ENCODE peak calls at places on chromosomes 4 and X, in nine cellular contexts. W is A549, R is PC-9, G is hepatocyte, V is fibroblast of lung, F is aorta, K is OCI-LY7, M is ascending aorta, Z is heart left ventricle. H is an unnamed sample.

GRCh38 chr4:184896868-184897715 is 71.3 kb upstream of the ACSL1 start:
- DNase-seq in W (no peak), R (no peak), G (no peak), V (no peak), F (no peak), K (no peak), M (no peak), Z (no peak), H (no peak)

GRCh38 chr4:122458625-122459024 is 2.1 kb upstream of the IL2 start:
- DNase-seq in W (no peak), R (peak; percentile 61), G (peak; percentile 5), V (peak; percentile 45), F (no peak), K (no peak), M (no peak), Z (no peak), H (peak; percentile 49)

GRCh38 chrX:7091923-7092322 is 55.6 kb upstream of the STS start:
- DNase-seq in W (no peak), R (no peak), G (no peak), V (no peak), F (no peak), K (no peak), M (no peak), Z (no peak), H (no peak)

GRCh38 chrX:13747836-13748235 is 13.3 kb downstream of the OFD1 start:
- DNase-seq in W (peak; percentile 56), R (peak; percentile 49), G (peak; percentile 44), V (peak; percentile 58), F (no peak), K (peak; percentile 46), M (no peak), Z (no peak), H (no peak)

GRCh38 chrX:118495958-118496762 is 545 bp downstream of the DOCK11 start:
- DNase-seq in W (peak; percentile 48), R (peak; percentile 52), G (peak; percentile 38), V (peak; percentile 11), F (peak; percentile 86), K (peak; percentile 84), M (peak; percentile 25), Z (peak; percentile 80), H (peak; percentile 46)

GRCh38 chrX:136999021-136999420 is 34.8 kb downstream of the GPR101 start:
- DNase-seq in W (no peak), R (no peak), G (no peak), V (no peak), F (no peak), K (no peak), M (no peak), Z (no peak), H (no peak)

GRCh38 chrX:17788956-17789562 is 51.8 kb downstream of the SCML1 start:
- DNase-seq in W (no peak), R (no peak), G (no peak), V (no peak), F (no peak), K (no peak), M (no peak), Z (no peak), H (no peak)

GRCh38 chr4:16791460-16791859 is 107.0 kb downstream of the LDB2 start:
- DNase-seq in W (no peak), R (no peak), G (no peak), V (no peak), F (no peak), K (no peak), M (no peak), Z (no peak), H (no peak)

GRCh38 chr4:146095091-146095690 is 80.3 kb upstream of the LSM6 start:
- DNase-seq in W (peak; percentile 46), R (peak; percentile 41), G (peak; percentile 78), V (peak; percentile 42), F (no peak), K (peak; percentile 73), M (no peak), Z (no peak), H (peak; percentile 47)

GRCh38 chr4:52103314-52103713 is 52.2 kb downstream of the SPATA18 start:
- DNase-seq in W (peak; percentile 1), R (no peak), G (peak; percentile 23), V (no peak), F (no peak), K (no peak), M (no peak), Z (no peak), H (no peak)

GRCh38 chr4:112075129-112075753 is 70.0 kb upstream of the FAM241A start:
- DNase-seq in W (peak; percentile 61), R (peak; percentile 41), G (peak; percentile 67), V (peak; percentile 58), F (no peak), K (peak; percentile 68), M (no peak), Z (no peak), H (peak; percentile 48)

GRCh38 chr4:45350438-45350837 is 624.1 kb upstream of the GNPDA2 start:
- DNase-seq in W (no peak), R (no peak), G (no peak), V (peak; percentile 6), F (no peak), K (no peak), M (no peak), Z (no peak), H (no peak)

GRCh38 chr4:7631288-7631633 is 196.5 kb upstream of the PSAPL1 start:
- DNase-seq in W (no peak), R (no peak), G (no peak), V (no peak), F (peak; percentile 64), K (no peak), M (no peak), Z (no peak), H (no peak)

GRCh38 chrX:151724563-151725337 is 8.9 kb downstream of the FATE1 start:
- DNase-seq in W (no peak), R (no peak), G (no peak), V (no peak), F (peak; percentile 54), K (no peak), M (no peak), Z (no peak), H (no peak)

GRCh38 chr4:26131711-26132110 is 189.1 kb upstream of the RBPJ start:
- DNase-seq in W (no peak), R (no peak), G (no peak), V (no peak), F (no peak), K (no peak), M (no peak), Z (no peak), H (no peak)

GRCh38 chrX:40720811-40721210 is 14.5 kb downstream of the MED14 start:
- DNase-seq in W (no peak), R (no peak), G (no peak), V (no peak), F (no peak), K (no peak), M (no peak), Z (no peak), H (no peak)

GRCh38 chr4:84126061-84126787 is 372.9 kb downstream of the NKX6-1 start:
- DNase-seq in W (no peak), R (no peak), G (no peak), V (no peak), F (no peak), K (no peak), M (no peak), Z (no peak), H (no peak)
- H3K4me3 ChIP-seq in W (no peak overlapping the region), R (no peak overlapping the region), G (no peak overlapping the region), V (no peak overlapping the region), F (no peak overlapping the region), K (no peak overlapping the region), M (no peak overlapping the region), Z (no peak overlapping the region), H (no peak overlapping the region)

GRCh38 chr4:70734971-70735370 is 13.2 kb downstream of the RUFY3 start:
- DNase-seq in W (no peak), R (no peak), G (no peak), V (no peak), F (no peak), K (peak; percentile 55), M (no peak), Z (no peak), H (no peak)

GRCh38 chr4:70739496-70740337 is 18.0 kb downstream of the RUFY3 start:
- DNase-seq in W (no peak), R (peak; percentile 35), G (no peak), V (no peak), F (no peak), K (no peak), M (no peak), Z (no peak), H (no peak)

GRCh38 chr4:70737409-70737808 is 15.6 kb downstream of the RUFY3 start:
- DNase-seq in W (no peak), R (no peak), G (no peak), V (no peak), F (no peak), K (peak; percentile 52), M (no peak), Z (no peak), H (no peak)

GRCh38 chr4:70734168-70734954 is 12.6 kb downstream of the RUFY3 start:
- DNase-seq in W (no peak), R (no peak), G (no peak), V (peak; percentile 60), F (no peak), K (peak; percentile 87), M (no peak), Z (no peak), H (peak; percentile 60)

GRCh38 chr4:70737006-70737405 is 15.2 kb downstream of the RUFY3 start:
- DNase-seq in W (no peak), R (no peak), G (no peak), V (no peak), F (no peak), K (peak; percentile 35), M (no peak), Z (no peak), H (no peak)
- H3K4me1 ChIP-seq in W (peaks cover 30% of the 10 kb centered on the region), R (peaks cover 4% of the 10 kb centered on the region), G (peaks cover 6% of the 10 kb centered on the region), V (peaks cover 4% of the 10 kb centered on the region), F (no peaks in the 10 kb centered on the region), K (peaks cover 45% of the 10 kb centered on the region), M (peaks cover 10% of the 10 kb centered on the region), Z (peaks cover 39% of the 10 kb centered on the region), H (peaks cover 26% of the 10 kb centered on the region)

DNA sequence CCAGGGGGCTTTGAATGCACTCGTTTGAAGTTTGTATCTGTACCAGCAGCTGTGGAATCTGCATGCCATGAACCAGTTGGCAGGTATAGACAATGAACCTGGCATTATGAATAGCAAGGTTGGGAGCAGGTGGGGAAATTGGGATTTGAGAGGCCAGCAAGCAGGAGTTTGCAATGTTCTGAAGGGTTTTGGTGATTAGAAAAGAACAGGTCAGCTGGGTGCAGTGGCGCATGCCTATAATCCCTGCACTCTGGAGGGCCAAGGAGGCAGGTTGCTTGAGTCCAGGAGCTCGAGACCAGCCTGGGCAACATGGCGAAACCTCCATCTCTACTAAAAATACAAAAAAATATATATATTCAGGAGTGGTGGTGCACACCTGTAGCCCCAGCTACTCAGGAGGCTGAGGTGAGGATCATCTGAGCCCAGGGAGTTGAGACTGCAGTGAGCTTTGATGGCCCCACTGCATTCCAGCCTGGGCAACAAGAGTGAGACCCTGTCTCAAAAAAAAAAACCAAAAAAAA is 64.0 kb downstream of the TSC22D3 start:
- DNase-seq in W (no peak), R (no peak), G (no peak), V (no peak), F (peak; percentile 71), K (no peak), M (no peak), Z (no peak), H (no peak)
- H3K4me3 ChIP-seq in W (no peak overlapping the region), R (no peak overlapping the region), G (no peak overlapping the region), V (no peak overlapping the region), F (no peak overlapping the region), K (no peak overlapping the region), M (peak overlapping the region; percentile 4), Z (no peak overlapping the region), H (no peak overlapping the region)

DNA sequence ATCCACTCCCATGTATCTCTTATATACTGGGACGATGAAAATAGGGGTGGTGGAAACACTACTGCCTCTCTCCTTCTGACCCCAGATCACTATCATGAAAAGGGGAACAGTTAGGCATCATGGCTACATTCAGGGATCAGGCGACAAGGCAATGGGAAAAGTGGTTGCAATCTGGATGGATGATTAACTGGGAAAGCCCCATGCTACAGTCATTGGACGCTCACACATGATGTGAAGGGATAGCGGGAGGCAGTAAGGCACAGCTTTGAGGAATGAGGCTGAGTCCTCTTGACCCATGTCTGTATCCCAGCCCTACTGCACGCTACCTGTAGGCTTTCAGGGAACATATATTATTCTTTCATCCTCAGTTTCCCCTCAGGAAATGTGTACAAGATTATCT is 10.2 kb downstream of the GASK1B start:
- DNase-seq in W (peak; percentile 21), R (no peak), G (peak; percentile 48), V (peak; percentile 31), F (no peak), K (no peak), M (no peak), Z (no peak), H (no peak)
- H3K4me1 ChIP-seq in W (peaks cover 28% of the 10 kb centered on the region), R (peaks cover 8% of the 10 kb centered on the region), G (peaks cover 56% of the 10 kb centered on the region), V (peaks cover 4% of the 10 kb centered on the region), F (peaks cover 18% of the 10 kb centered on the region), K (no peaks in the 10 kb centered on the region), M (peaks cover 37% of the 10 kb centered on the region), Z (peaks cover 96% of the 10 kb centered on the region), H (peaks cover 42% of the 10 kb centered on the region)